ENCODE peak calls at places on chromosomes 4 and X, in five cellular contexts. P, F, C, T and H are unnamed samples.

GRCh38 chrX:42096262-42096939 is 173.0 kb upstream of the CASK start:
- DNase-seq in T (no peak), C (no peak), F (no peak), P (no peak), H (no peak)

GRCh38 chr4:48570646-48571220 is 80.7 kb downstream of the ZAR1 start:
- DNase-seq in T (no peak), F (no peak), P (no peak), C (no peak), H (no peak)

GRCh38 chrX:141405486-141405877 is 163.2 kb upstream of the SPANXC start:
- DNase-seq in C (no peak), T (no peak), F (no peak), P (no peak), H (no peak)

GRCh38 chrX:103658681-103659433 is 27.6 kb downstream of the MORF4L2 start:
- DNase-seq in T (no peak), C (no peak), P (no peak), F (no peak), H (no peak)

GRCh38 chr4:73589887-73590801 is 30.1 kb downstream of the RASSF6 start:
- DNase-seq in F (no peak), C (peak), T (no peak), P (no peak), H (no peak)

GRCh38 chr4:98828801-98829200 is 100.1 kb downstream of the EIF4E start:
- DNase-seq in T (no peak), C (no peak), F (no peak), P (peak), H (no peak)

GRCh38 chr4:40992472-40993298 is 221.7 kb downstream of the APBB2 start:
- DNase-seq in C (peak), P (peak), T (no peak), F (no peak), H (no peak)

GRCh38 chr4:76712564-76712963 is 185.4 kb downstream of the SOWAHB start:
- DNase-seq in C (no peak), P (no peak), T (no peak), F (no peak), H (no peak)

GRCh38 chr4:26349496-26349895 is 28.7 kb downstream of the RBPJ start:
- DNase-seq in P (no peak), C (no peak), T (no peak), F (no peak), H (no peak)

GRCh38 chr4:1039493-1040343 is 28.3 kb downstream of the FGFRL1 start:
- DNase-seq in P (no peak), C (no peak), F (no peak), T (peak), H (no peak)

GRCh38 chrX:39152106-39152649 is 350.9 kb downstream of the MID1IP1 start:
- DNase-seq in P (peak), C (no peak), F (no peak), T (no peak), H (no peak)

GRCh38 chr4:81426770-81427604 is 44.7 kb downstream of the RASGEF1B start:
- DNase-seq in C (no peak), P (no peak), F (no peak), T (no peak), H (no peak)

GRCh38 chrX:139826065-139827044 is 106.5 kb downstream of the ATP11C start:
- DNase-seq in C (no peak), T (peak), F (no peak), P (no peak), H (no peak)